ENCODE peak calls at places on chromosome 13, in seven cellular contexts. K, L, Z, D, R, G and C are unnamed samples. For H3K27me3, the result is how much of the 10 kb centered on the place peaks cover.

GRCh38 chr13:43878897-43879322 is 630 bp downstream of the CCDC122 start:
- DNase-seq in K (peak), L (peak), Z (peak), D (peak), R (no peak), G (peak), C (no peak)

GRCh38 chr13:43229506-43229905 is 206.1 kb downstream of the DNAJC15 start:
- DNase-seq in K (no peak), L (peak), Z (no peak), D (no peak), R (no peak), G (no peak), C (no peak)

GRCh38 chr13:24173775-24174174 is 13.3 kb downstream of the SPATA13 start:
- DNase-seq in K (no peak), L (no peak), Z (no peak), D (no peak), R (no peak), G (no peak), C (no peak)

GRCh38 chr13:62653371-62653770 is 1237.7 kb upstream of the PCDH20 start:
- DNase-seq in K (no peak), L (no peak), Z (no peak), D (no peak), R (peak), G (no peak), C (no peak)

GRCh38 chr13:91357613-91358383 is 10.3 kb downstream of the MIR17HG start:
- DNase-seq in K (no peak), L (no peak), Z (no peak), D (no peak), R (no peak), G (no peak), C (no peak)

GRCh38 chr13:40207110-40207478 is 459.3 kb downstream of the FOXO1 start:
- DNase-seq in K (no peak), L (no peak), Z (no peak), D (no peak), R (no peak), G (no peak), C (no peak)

GRCh38 chr13:105984236-105984635 is 551.2 kb downstream of the EFNB2 start:
- DNase-seq in K (no peak), L (no peak), Z (no peak), D (no peak), R (no peak), G (no peak), C (no peak)

GRCh38 chr13:109977212-109977968 is 191.0 kb upstream of the IRS2 start:
- DNase-seq in K (no peak), L (no peak), Z (no peak), D (no peak), R (no peak), G (no peak), C (no peak)

GRCh38 chr13:76668141-76668540 is 218.1 kb downstream of the KCTD12 start:
- DNase-seq in K (no peak), L (no peak), Z (no peak), D (no peak), R (no peak), G (no peak), C (no peak)

GRCh38 chr13:20993661-20994440 is 67.5 kb downstream of the LATS2 start:
- DNase-seq in K (no peak), L (no peak), Z (no peak), D (no peak), R (no peak), G (no peak), C (no peak)

GRCh38 chr13:24691381-24691780 is 11.2 kb downstream of the ATP12A start:
- DNase-seq in K (no peak), L (no peak), Z (no peak), D (no peak), R (no peak), G (no peak), C (no peak)

GRCh38 chr13:52371736-52372247 is 34.2 kb downstream of the THSD1 start:
- DNase-seq in K (no peak), L (no peak), Z (no peak), D (no peak), R (peak), G (no peak), C (peak)

GRCh38 chr13:31022491-31022890 is 90.0 kb downstream of the TEX26 start:
- DNase-seq in K (no peak), L (no peak), Z (no peak), D (no peak), R (no peak), G (no peak), C (no peak)

GRCh38 chr13:93673885-93674284 is 447.3 kb downstream of the GPC6 start:
- DNase-seq in K (no peak), L (no peak), Z (no peak), D (no peak), R (no peak), G (no peak), C (peak)

GRCh38 chr13:97967948-97968347 is 14.5 kb downstream of the IPO5 start:
- DNase-seq in K (no peak), L (no peak), Z (no peak), D (peak), R (no peak), G (no peak), C (no peak)

GRCh38 chr13:101709952-101710351 is 257.5 kb downstream of the ITGBL1 start:
- DNase-seq in K (no peak), L (no peak), Z (no peak), D (no peak), R (no peak), G (no peak), C (no peak)

GRCh38 chr13:20702530-20702929 is 969 bp upstream of the IL17D start:
- DNase-seq in K (no peak), L (no peak), Z (no peak), D (no peak), R (no peak), G (no peak), C (no peak)

GRCh38 chr13:33518442-33518841 is 232.9 kb upstream of the STARD13 start:
- DNase-seq in K (no peak), L (no peak), Z (no peak), D (no peak), R (no peak), G (no peak), C (no peak)

GRCh38 chr13:67184247-67184646 is 45.9 kb downstream of the PCDH9 start:
- DNase-seq in K (no peak), L (no peak), Z (no peak), D (no peak), R (no peak), G (no peak), C (no peak)

GRCh38 chr13:26280822-26281221 is 26.9 kb downstream of the CDK8 start:
- DNase-seq in K (no peak), L (no peak), Z (no peak), D (no peak), R (no peak), G (no peak), C (peak)

GRCh38 chr13:69947577-69947976 is 160.0 kb upstream of the ATXN8OS start:
- DNase-seq in K (no peak), L (no peak), Z (no peak), D (no peak), R (no peak), G (no peak), C (peak)

GRCh38 chr13:42354246-42355117 is 82.5 kb downstream of the AKAP11 start:
- DNase-seq in K (no peak), L (no peak), Z (no peak), D (no peak), R (no peak), G (no peak), C (no peak)

GRCh38 chr13:36817996-36818395 is 1.0 kb upstream of the RFXAP start:
- DNase-seq in K (no peak), L (no peak), Z (no peak), D (no peak), R (no peak), G (no peak), C (no peak)

GRCh38 chr13:41610426-41610825 is 153.1 kb downstream of the RGCC start:
- DNase-seq in K (no peak), L (peak), Z (no peak), D (peak), R (no peak), G (peak), C (no peak)

GRCh38 chr13:89393758-89394157 is 1722.6 kb downstream of the SLITRK5 start:
- DNase-seq in K (no peak), L (no peak), Z (no peak), D (no peak), R (no peak), G (no peak), C (no peak)

GRCh38 chr13:102191951-102192461 is 209.8 kb downstream of the FGF14 start:
- DNase-seq in K (no peak), L (no peak), Z (no peak), D (no peak), R (no peak), G (no peak), C (peak)

GRCh38 chr13:113971471-113972231 is 2.2 kb downstream of the C13orf46 start:
- DNase-seq in K (no peak), L (peak), Z (peak), D (no peak), R (no peak), G (no peak), C (peak)

GRCh38 chr13:79749985-79750551 is 269.1 kb downstream of the NDFIP2 start:
- DNase-seq in K (peak), L (peak), Z (no peak), D (no peak), R (no peak), G (peak), C (peak)

GRCh38 chr13:108983273-108983672 is 353.9 kb downstream of the MYO16 start:
- DNase-seq in K (no peak), L (no peak), Z (no peak), D (no peak), R (no peak), G (no peak), C (no peak)

GRCh38 chr13:83547043-83547442 is 335.2 kb downstream of the SLITRK1 start:
- DNase-seq in K (no peak), L (no peak), Z (no peak), D (no peak), R (no peak), G (no peak), C (no peak)

GRCh38 chr13:77767413-77767812 is 69.9 kb downstream of the SLAIN1 start:
- DNase-seq in K (no peak), L (no peak), Z (no peak), D (no peak), R (no peak), G (no peak), C (no peak)

GRCh38 chr13:72384186-72384823 is 343.1 kb downstream of the MZT1 start:
- DNase-seq in K (no peak), L (no peak), Z (no peak), D (no peak), R (no peak), G (no peak), C (no peak)
- TF ChIP-seq CTCF in K (no peak), L (no peak), Z (no peak), D (no peak), R (no peak), G (no peak), C (no peak)

DNA sequence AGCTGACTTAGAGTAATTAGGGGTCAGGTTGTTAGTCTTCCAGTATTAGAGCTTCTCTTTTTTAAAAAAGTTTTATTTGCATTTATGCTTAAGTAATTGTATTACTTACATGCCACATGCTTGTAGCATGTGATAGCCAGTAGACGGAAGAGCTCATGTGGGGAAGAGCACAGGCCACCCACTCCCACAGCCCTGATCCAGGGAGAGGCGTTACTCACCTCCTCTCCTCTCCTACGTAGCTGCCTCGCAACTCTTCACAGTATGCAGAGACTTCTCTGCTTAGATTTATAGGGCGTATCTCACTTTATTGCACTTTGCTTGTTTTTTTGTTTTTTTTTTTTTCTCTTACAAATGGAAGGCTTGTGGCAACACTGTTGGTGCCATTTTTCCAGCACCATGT is 95.3 kb upstream of the TEX29 start:
- DNase-seq in K (no peak), L (no peak), Z (no peak), D (no peak), R (no peak), G (no peak), C (no peak)
- H3K27me3 ChIP-seq in K (under half), L (under half), Z (under half), D (under half), R (under half), G (under half), C (under half)

GRCh38 chr13:51325837-51326236 is 13.7 kb upstream of the SERPINE3 start:
- DNase-seq in K (no peak), L (no peak), Z (no peak), D (no peak), R (no peak), G (no peak), C (no peak)

GRCh38 chr13:51324714-51325440 is 14.6 kb upstream of the SERPINE3 start:
- DNase-seq in K (no peak), L (no peak), Z (no peak), D (no peak), R (no peak), G (no peak), C (no peak)

GRCh38 chr13:51322826-51323225 is 16.7 kb upstream of the SERPINE3 start:
- DNase-seq in K (no peak), L (no peak), Z (no peak), D (no peak), R (no peak), G (no peak), C (no peak)

GRCh38 chr13:51326782-51327181 is 12.7 kb upstream of the SERPINE3 start:
- DNase-seq in K (no peak), L (no peak), Z (no peak), D (no peak), R (no peak), G (no peak), C (no peak)

DNA sequence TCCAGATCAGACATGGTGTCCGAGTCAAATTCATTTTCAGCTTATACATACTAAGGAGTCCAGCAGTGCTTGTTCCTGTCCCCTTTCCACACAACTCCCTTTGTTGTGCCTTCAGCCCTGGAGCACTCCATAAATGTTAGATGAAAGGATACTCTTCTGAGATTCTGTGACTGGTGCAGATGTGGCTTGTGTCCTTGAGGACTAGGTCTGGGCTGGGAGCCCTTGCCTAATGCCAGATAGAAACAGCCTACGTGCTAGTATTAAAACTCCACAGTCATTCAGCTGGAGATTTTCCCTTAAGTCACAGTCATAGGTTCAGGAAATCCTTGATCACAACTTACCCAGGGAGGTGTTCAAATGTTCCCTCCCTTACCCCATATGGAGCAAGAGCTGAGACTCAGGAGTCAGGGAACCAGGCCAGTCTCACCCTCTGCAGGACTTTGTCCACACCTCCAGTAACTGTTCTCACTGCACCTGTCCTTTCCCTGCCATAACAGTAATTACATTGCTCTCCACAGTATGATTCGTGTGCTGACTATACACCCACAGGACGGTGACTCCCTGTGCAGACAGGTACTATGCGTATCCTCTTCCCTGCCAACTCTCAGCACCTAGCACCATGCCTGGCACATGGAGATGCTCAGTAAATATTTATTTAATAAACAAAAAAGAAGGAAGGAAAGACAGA is 15.5 kb upstream of the SERPINE3 start:
- DNase-seq in K (no peak), L (no peak), Z (no peak), D (no peak), R (no peak), G (no peak), C (no peak)
- H3K4me3 ChIP-seq in K (no peak), L (no peak), Z (no peak), D (no peak), R (no peak), G (no peak), C (no peak)

GRCh38 chr13:46753137-46753536 is 43.8 kb downstream of the ESD start:
- DNase-seq in K (no peak), L (no peak), Z (no peak), D (no peak), R (no peak), G (no peak), C (no peak)

GRCh38 chr13:46754812-46755211 is 42.1 kb downstream of the ESD start:
- DNase-seq in K (no peak), L (no peak), Z (no peak), D (no peak), R (no peak), G (no peak), C (no peak)

GRCh38 chr13:46749951-46750350 is 47.0 kb downstream of the ESD start:
- DNase-seq in K (no peak), L (no peak), Z (no peak), D (no peak), R (no peak), G (no peak), C (no peak)

GRCh38 chr13:46753917-46754316 is 43.0 kb downstream of the ESD start:
- DNase-seq in K (no peak), L (no peak), Z (no peak), D (no peak), R (no peak), G (no peak), C (no peak)

DNA sequence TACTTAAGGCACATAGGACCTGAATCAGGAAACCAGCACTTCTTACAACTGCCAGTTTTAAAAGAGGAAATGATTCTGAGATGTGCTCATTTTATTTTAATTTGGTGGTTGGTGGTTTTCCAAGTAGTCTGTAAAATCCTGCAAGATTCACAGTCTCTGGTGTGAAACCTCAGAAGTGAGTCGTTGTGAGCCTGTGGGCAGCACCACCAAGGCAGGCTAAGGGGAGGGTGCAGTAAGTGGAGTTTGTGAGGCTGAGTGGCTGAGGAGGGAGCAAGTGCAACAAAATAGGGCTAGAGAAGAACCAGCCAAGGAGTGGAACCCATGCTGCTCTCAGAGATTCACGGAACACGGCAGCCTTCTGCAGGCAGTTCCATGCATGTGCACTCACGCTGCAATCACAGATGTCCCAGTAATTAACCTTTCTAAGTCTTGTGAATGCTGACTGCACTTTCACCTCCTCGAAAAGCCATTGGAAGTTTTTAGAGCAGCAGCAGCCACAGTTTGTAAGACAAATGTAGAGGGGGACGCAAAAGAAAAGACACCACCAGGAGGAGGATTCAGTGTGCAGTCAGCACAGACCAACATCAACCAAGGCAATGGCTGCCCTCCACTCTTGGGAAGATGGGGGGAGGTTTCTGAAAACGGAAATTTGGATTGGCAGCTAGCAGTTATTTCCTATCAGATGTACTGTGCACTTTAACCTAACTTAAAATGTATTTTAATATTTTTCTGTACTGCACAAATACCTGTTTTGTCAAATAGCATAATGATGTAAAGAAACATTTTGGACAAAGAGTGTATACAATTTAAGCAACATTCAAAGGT is 44.9 kb downstream of the ESD start:
- DNase-seq in K (no peak), L (peak), Z (no peak), D (no peak), R (no peak), G (no peak), C (no peak)
- TF ChIP-seq CTCF in K (no peak), L (no peak), Z (no peak), D (no peak), R (no peak), G (no peak), C (peak)